ENCODE peak calls at places on chromosomes 4 and X, in nine cellular contexts. One of them, this sample, is unnamed.
A peak's percentile ranks its signal among the peaks of the same experiment; 100 is the strongest.

GRCh38 chr4:186297013-186297645 is 31.1 kb downstream of the F11 start:
- DNase-seq in M059J: peak; percentile 33
- DNase-seq in upper lobe of right lung: no peak
- DNase-seq in left ventricle myocardium superior: no peak
- DNase-seq in GM12892: no peak
- DNase-seq in IMR-90: peak; percentile 70
- DNase-seq in suprapubic skin: no peak
- DNase-seq in cardiac muscle cell: peak; percentile 60
- DNase-seq in dermis blood vessel endothelial cell: peak; percentile 71
- DNase-seq in this sample: no peak

GRCh38 chr4:38717604-38718003 is 53.6 kb downstream of the KLF3 start:
- DNase-seq in GM12892: no peak
- DNase-seq in left ventricle myocardium superior: no peak
- DNase-seq in suprapubic skin: no peak
- DNase-seq in upper lobe of right lung: no peak
- DNase-seq in M059J: no peak
- DNase-seq in cardiac muscle cell: no peak
- DNase-seq in IMR-90: peak; percentile 31
- DNase-seq in dermis blood vessel endothelial cell: peak; percentile 89
- DNase-seq in this sample: no peak

GRCh38 chr4:40486534-40486933 is 143.1 kb downstream of the RBM47 start:
- DNase-seq in cardiac muscle cell: no peak
- DNase-seq in dermis blood vessel endothelial cell: peak; percentile 11
- DNase-seq in GM12892: no peak
- DNase-seq in suprapubic skin: no peak
- DNase-seq in IMR-90: peak; percentile 58
- DNase-seq in left ventricle myocardium superior: no peak
- DNase-seq in M059J: peak; percentile 65
- DNase-seq in upper lobe of right lung: no peak
- DNase-seq in this sample: no peak

GRCh38 chr4:95358320-95358889 is 190.4 kb downstream of the UNC5C start:
- DNase-seq in left ventricle myocardium superior: no peak
- DNase-seq in suprapubic skin: no peak
- DNase-seq in IMR-90: no peak
- DNase-seq in GM12892: no peak
- DNase-seq in cardiac muscle cell: no peak
- DNase-seq in M059J: peak; percentile 20
- DNase-seq in dermis blood vessel endothelial cell: no peak
- DNase-seq in upper lobe of right lung: no peak
- DNase-seq in this sample: no peak

GRCh38 chr4:19961092-19961491 is 290.6 kb upstream of the SLIT2 start:
- DNase-seq in suprapubic skin: no peak
- DNase-seq in M059J: peak; percentile 81
- DNase-seq in upper lobe of right lung: no peak
- DNase-seq in GM12892: no peak
- DNase-seq in left ventricle myocardium superior: no peak
- DNase-seq in cardiac muscle cell: no peak
- DNase-seq in dermis blood vessel endothelial cell: no peak
- DNase-seq in IMR-90: peak; percentile 86
- DNase-seq in this sample: no peak

GRCh38 chr4:147787204-147787603 is 55.3 kb downstream of the ARHGAP10 start:
- DNase-seq in dermis blood vessel endothelial cell: no peak
- DNase-seq in suprapubic skin: no peak
- DNase-seq in GM12892: no peak
- DNase-seq in left ventricle myocardium superior: no peak
- DNase-seq in M059J: peak; percentile 53
- DNase-seq in upper lobe of right lung: no peak
- DNase-seq in IMR-90: peak; percentile 68
- DNase-seq in cardiac muscle cell: no peak
- DNase-seq in this sample: no peak

GRCh38 chr4:84238247-84239090 is 260.6 kb downstream of the NKX6-1 start:
- DNase-seq in left ventricle myocardium superior: no peak
- DNase-seq in M059J: peak; percentile 16
- DNase-seq in suprapubic skin: no peak
- DNase-seq in upper lobe of right lung: no peak
- DNase-seq in GM12892: no peak
- DNase-seq in cardiac muscle cell: no peak
- DNase-seq in IMR-90: peak; percentile 21
- DNase-seq in dermis blood vessel endothelial cell: no peak
- DNase-seq in this sample: no peak

GRCh38 chr4:20426028-20426427 is 174.3 kb downstream of the SLIT2 start:
- DNase-seq in GM12892: no peak
- DNase-seq in dermis blood vessel endothelial cell: no peak
- DNase-seq in suprapubic skin: no peak
- DNase-seq in M059J: no peak
- DNase-seq in IMR-90: no peak
- DNase-seq in left ventricle myocardium superior: no peak
- DNase-seq in upper lobe of right lung: no peak
- DNase-seq in cardiac muscle cell: no peak
- DNase-seq in this sample: no peak

GRCh38 chrX:7996414-7996813 is 69.2 kb upstream of the PNPLA4 start:
- DNase-seq in dermis blood vessel endothelial cell: peak; percentile 48
- DNase-seq in upper lobe of right lung: no peak
- DNase-seq in suprapubic skin: no peak
- DNase-seq in left ventricle myocardium superior: no peak
- DNase-seq in IMR-90: peak; percentile 40
- DNase-seq in cardiac muscle cell: peak; percentile 65
- DNase-seq in GM12892: no peak
- DNase-seq in M059J: peak; percentile 37
- DNase-seq in this sample: no peak

GRCh38 chr4:128386761-128387599 is 99.4 kb upstream of the PGRMC2 start:
- DNase-seq in M059J: peak; percentile 97
- DNase-seq in cardiac muscle cell: no peak
- DNase-seq in IMR-90: peak; percentile 97
- DNase-seq in left ventricle myocardium superior: peak; percentile 91
- DNase-seq in upper lobe of right lung: peak; percentile 76
- DNase-seq in dermis blood vessel endothelial cell: peak; percentile 70
- DNase-seq in GM12892: no peak
- DNase-seq in suprapubic skin: peak; percentile 96
- DNase-seq in this sample: no peak

GRCh38 chrX:13432776-13433605 is 113.1 kb upstream of the ATXN3L start:
- DNase-seq in left ventricle myocardium superior: no peak
- DNase-seq in dermis blood vessel endothelial cell: peak; percentile 29
- DNase-seq in M059J: peak; percentile 84
- DNase-seq in IMR-90: peak; percentile 84
- DNase-seq in suprapubic skin: no peak
- DNase-seq in GM12892: no peak
- DNase-seq in upper lobe of right lung: no peak
- DNase-seq in cardiac muscle cell: no peak
- DNase-seq in this sample: no peak

GRCh38 chr4:6746721-6747689 is 31.0 kb downstream of the BLOC1S4 start:
- DNase-seq in left ventricle myocardium superior: peak; percentile 74
- DNase-seq in dermis blood vessel endothelial cell: no peak
- DNase-seq in IMR-90: no peak
- DNase-seq in GM12892: no peak
- DNase-seq in M059J: peak; percentile 45
- DNase-seq in upper lobe of right lung: peak; percentile 94
- DNase-seq in suprapubic skin: no peak
- DNase-seq in cardiac muscle cell: no peak
- DNase-seq in this sample: peak; percentile 88

GRCh38 chr4:108766058-108766457 is 3.2 kb upstream of the ETNPPL start:
- DNase-seq in IMR-90: no peak
- DNase-seq in dermis blood vessel endothelial cell: no peak
- DNase-seq in upper lobe of right lung: no peak
- DNase-seq in cardiac muscle cell: no peak
- DNase-seq in M059J: no peak
- DNase-seq in left ventricle myocardium superior: no peak
- DNase-seq in suprapubic skin: no peak
- DNase-seq in GM12892: no peak
- DNase-seq in this sample: no peak

GRCh38 chrX:14922437-14922836 is 49.2 kb downstream of the MOSPD2 start:
- DNase-seq in upper lobe of right lung: no peak
- DNase-seq in IMR-90: peak; percentile 94
- DNase-seq in M059J: peak; percentile 93
- DNase-seq in dermis blood vessel endothelial cell: peak; percentile 65
- DNase-seq in GM12892: no peak
- DNase-seq in left ventricle myocardium superior: no peak
- DNase-seq in suprapubic skin: no peak
- DNase-seq in cardiac muscle cell: peak; percentile 0
- DNase-seq in this sample: no peak

GRCh38 chr4:84403656-84404055 is 95.4 kb downstream of the NKX6-1 start:
- DNase-seq in IMR-90: no peak
- DNase-seq in suprapubic skin: no peak
- DNase-seq in GM12892: no peak
- DNase-seq in cardiac muscle cell: no peak
- DNase-seq in M059J: peak; percentile 61
- DNase-seq in left ventricle myocardium superior: no peak
- DNase-seq in dermis blood vessel endothelial cell: no peak
- DNase-seq in upper lobe of right lung: no peak
- DNase-seq in this sample: no peak

GRCh38 chr4:120683902-120684540 is 238.5 kb downstream of the PRDM5 start:
- DNase-seq in left ventricle myocardium superior: no peak
- DNase-seq in M059J: peak; percentile 25
- DNase-seq in upper lobe of right lung: no peak
- DNase-seq in cardiac muscle cell: no peak
- DNase-seq in IMR-90: no peak
- DNase-seq in suprapubic skin: no peak
- DNase-seq in dermis blood vessel endothelial cell: peak; percentile 7
- DNase-seq in GM12892: no peak
- DNase-seq in this sample: no peak

GRCh38 chr4:120544838-120545237 is 377.7 kb downstream of the PRDM5 start:
- DNase-seq in M059J: peak; percentile 6
- DNase-seq in cardiac muscle cell: no peak
- DNase-seq in IMR-90: no peak
- DNase-seq in dermis blood vessel endothelial cell: no peak
- DNase-seq in GM12892: no peak
- DNase-seq in upper lobe of right lung: no peak
- DNase-seq in left ventricle myocardium superior: no peak
- DNase-seq in suprapubic skin: no peak
- DNase-seq in this sample: no peak

GRCh38 chr4:33339762-33340161 is 2619.6 kb downstream of the PCDH7 start:
- DNase-seq in cardiac muscle cell: no peak
- DNase-seq in dermis blood vessel endothelial cell: no peak
- DNase-seq in upper lobe of right lung: no peak
- DNase-seq in suprapubic skin: no peak
- DNase-seq in M059J: peak; percentile 62
- DNase-seq in GM12892: no peak
- DNase-seq in left ventricle myocardium superior: no peak
- DNase-seq in IMR-90: no peak
- DNase-seq in this sample: no peak

GRCh38 chrX:132146456-132146855 is 18.6 kb upstream of the FRMD7 start:
- DNase-seq in IMR-90: no peak
- DNase-seq in dermis blood vessel endothelial cell: no peak
- DNase-seq in suprapubic skin: no peak
- DNase-seq in upper lobe of right lung: no peak
- DNase-seq in cardiac muscle cell: no peak
- DNase-seq in GM12892: no peak
- DNase-seq in left ventricle myocardium superior: no peak
- DNase-seq in M059J: no peak
- DNase-seq in this sample: no peak

GRCh38 chr4:183576701-183577100 is 71.8 kb downstream of the ING2 start:
- DNase-seq in GM12892: no peak
- DNase-seq in dermis blood vessel endothelial cell: no peak
- DNase-seq in IMR-90: peak; percentile 16
- DNase-seq in M059J: no peak
- DNase-seq in cardiac muscle cell: no peak
- DNase-seq in left ventricle myocardium superior: no peak
- DNase-seq in upper lobe of right lung: no peak
- DNase-seq in suprapubic skin: no peak
- DNase-seq in this sample: no peak

GRCh38 chr4:66688674-66689073 is 856.6 kb downstream of the CENPC start:
- DNase-seq in M059J: peak; percentile 59
- DNase-seq in cardiac muscle cell: peak; percentile 24
- DNase-seq in suprapubic skin: no peak
- DNase-seq in upper lobe of right lung: no peak
- DNase-seq in IMR-90: peak; percentile 9
- DNase-seq in dermis blood vessel endothelial cell: no peak
- DNase-seq in GM12892: no peak
- DNase-seq in left ventricle myocardium superior: no peak
- DNase-seq in this sample: no peak

GRCh38 chrX:110415440-110416167 is 57.0 kb downstream of the RTL9 start:
- DNase-seq in M059J: peak; percentile 72
- DNase-seq in suprapubic skin: no peak
- DNase-seq in left ventricle myocardium superior: no peak
- DNase-seq in cardiac muscle cell: no peak
- DNase-seq in upper lobe of right lung: no peak
- DNase-seq in GM12892: no peak
- DNase-seq in IMR-90: peak; percentile 74
- DNase-seq in dermis blood vessel endothelial cell: no peak
- DNase-seq in this sample: no peak

GRCh38 chr4:184459413-184459812 is 14.9 kb downstream of the IRF2 start:
- DNase-seq in GM12892: no peak
- DNase-seq in IMR-90: peak; percentile 77
- DNase-seq in M059J: peak; percentile 57
- DNase-seq in left ventricle myocardium superior: no peak
- DNase-seq in cardiac muscle cell: no peak
- DNase-seq in suprapubic skin: no peak
- DNase-seq in upper lobe of right lung: no peak
- DNase-seq in dermis blood vessel endothelial cell: no peak
- DNase-seq in this sample: no peak

GRCh38 chr4:20394471-20394870 is 142.8 kb downstream of the SLIT2 start:
- DNase-seq in IMR-90: no peak
- DNase-seq in suprapubic skin: no peak
- DNase-seq in upper lobe of right lung: no peak
- DNase-seq in dermis blood vessel endothelial cell: no peak
- DNase-seq in GM12892: no peak
- DNase-seq in cardiac muscle cell: no peak
- DNase-seq in M059J: no peak
- DNase-seq in left ventricle myocardium superior: no peak
- DNase-seq in this sample: no peak

This sample was measured in left lung.